ENCODE peak calls at places on chromosomes 5 and 9, in six cellular contexts. M is activated B cell treated with CpG ODN at 0.5 μM for 24 hours, I is WERI-Rb-1, K is H9, R is neural crest cell, Y is dorsolateral prefrontal cortex. C is an unnamed sample.

GRCh38 chr5:114319821-114320220 is 42.0 kb upstream of the KCNN2 start:
- DNase-seq in K (no peak), I (no peak), M (no peak), R (no peak), Y (no peak), C (no peak)

GRCh38 chr5:13477118-13477737 is 467.3 kb downstream of the DNAH5 start:
- DNase-seq in M (no peak), I (no peak), R (no peak), Y (no peak), K (no peak), C (no peak)

GRCh38 chr9:107847977-107848376 is 358.4 kb upstream of the KLF4 start:
- DNase-seq in M (no peak), K (no peak), Y (no peak), I (no peak), R (no peak), C (no peak)

GRCh38 chr9:91177661-91178280 is 183.9 kb downstream of the AUH start:
- DNase-seq in Y (no peak), R (no peak), M (no peak), K (no peak), I (no peak), C (no peak)

GRCh38 chr5:138824924-138825863 is 49.9 kb downstream of the LRRTM2 start:
- DNase-seq in I (no peak), R (no peak), K (no peak), Y (no peak), M (no peak), C (no peak)

GRCh38 chr5:173283318-173284288 is 44.6 kb downstream of the STC2 start:
- DNase-seq in I (peak), M (peak), Y (peak), K (peak), R (peak), C (peak)

GRCh38 chr9:76378367-76379073 is 15.7 kb downstream of the RFK start:
- DNase-seq in I (peak), K (no peak), R (no peak), M (no peak), Y (no peak), C (no peak)

GRCh38 chr5:22372376-22372775 is 480.8 kb downstream of the CDH12 start:
- DNase-seq in Y (peak), K (no peak), R (no peak), I (no peak), M (no peak), C (no peak)

GRCh38 chr9:84512493-84512892 is 157.0 kb upstream of the NTRK2 start:
- DNase-seq in K (no peak), M (no peak), Y (no peak), I (no peak), R (no peak), C (no peak)

GRCh38 chr5:27011274-27011673 is 27.1 kb downstream of the CDH9 start:
- DNase-seq in Y (no peak), I (no peak), M (no peak), K (no peak), R (no peak), C (no peak)

GRCh38 chr9:89278997-89279739 is 31.8 kb upstream of the CKS2 start:
- DNase-seq in K (no peak), M (no peak), Y (no peak), I (no peak), R (peak), C (peak)

GRCh38 chr5:111537153-111538024 is 25.1 kb upstream of the STARD4 start:
- DNase-seq in K (no peak), I (no peak), Y (no peak), R (no peak), M (no peak), C (no peak)

GRCh38 chr5:154308457-154309360 is 118.2 kb downstream of the GALNT10 start:
- DNase-seq in R (no peak), I (no peak), K (no peak), M (no peak), Y (no peak), C (no peak)

GRCh38 chr5:132776077-132776931 is 735 bp downstream of the SEPTIN8 start:
- DNase-seq in M (peak), K (peak), I (peak), R (peak), Y (no peak), C (peak)

GRCh38 chr9:113488490-113488889 is 25.0 kb downstream of the RGS3 start:
- DNase-seq in K (no peak), Y (no peak), I (no peak), R (no peak), M (peak), C (no peak)

GRCh38 chr5:140591747-140592372 is 27.2 kb downstream of the SLC35A4 start:
- DNase-seq in Y (no peak), R (no peak), M (no peak), I (no peak), K (no peak), C (no peak)

GRCh38 chr9:33719581-33720374 is 75.6 kb upstream of the PRSS3 start:
- DNase-seq in I (peak), M (peak), R (peak), K (peak), Y (no peak), C (peak)

GRCh38 chr9:88007291-88007650 is 32.9 kb upstream of the CDK20 start:
- DNase-seq in Y (no peak), M (no peak), I (no peak), R (no peak), K (no peak), C (no peak)

GRCh38 chr9:127214421-127215265 is 49.9 kb upstream of the GARNL3 start:
- DNase-seq in M (no peak), R (peak), Y (peak), K (peak), I (peak), C (peak)

GRCh38 chr9:19117039-19117716 is 10.1 kb downstream of the PLIN2 start:
- DNase-seq in Y (no peak), M (no peak), I (no peak), K (no peak), R (no peak), C (no peak)

GRCh38 chr5:4941957-4942830 is 197.9 kb upstream of the ADAMTS16 start:
- DNase-seq in I (peak), M (no peak), Y (no peak), K (peak), R (peak), C (peak)

GRCh38 chr5:173155912-173156311 is 11.6 kb downstream of the BNIP1 start:
- DNase-seq in R (no peak), I (no peak), K (no peak), Y (peak), M (no peak), C (no peak)

GRCh38 chr9:38619556-38620447 is 594 bp downstream of the ANKRD18A start:
- DNase-seq in R (peak), K (peak), M (no peak), Y (no peak), I (peak), C (peak)

GRCh38 chr9:36961568-36962360 is 72.3 kb downstream of the PAX5 start:
- DNase-seq in R (no peak), M (no peak), Y (no peak), K (peak), I (peak), C (peak)

GRCh38 chr9:106324596-106325280 is 538.2 kb upstream of the ZNF462 start:
- DNase-seq in I (no peak), Y (peak), K (no peak), M (no peak), R (peak), C (peak)

GRCh38 chr9:126301985-126302603 is 24.5 kb upstream of the MVB12B start:
- DNase-seq in Y (peak), M (no peak), R (peak), K (peak), I (peak), C (peak)

GRCh38 chr9:93031629-93032431 is 26.7 kb upstream of the SUSD3 start:
- DNase-seq in K (no peak), M (no peak), I (no peak), R (no peak), Y (peak), C (no peak)

GRCh38 chr9:1102010-1102712 is 52.0 kb downstream of the DMRT2 start:
- DNase-seq in M (no peak), R (no peak), Y (no peak), K (no peak), I (no peak), C (no peak)

GRCh38 chr5:137199966-137200365 is 299.2 kb downstream of the SPOCK1 start:
- DNase-seq in I (no peak), K (no peak), Y (no peak), M (no peak), R (no peak), C (no peak)

GRCh38 chr5:115262066-115262404 is 642 bp downstream of the PGGT1B start:
- DNase-seq in Y (no peak), K (no peak), R (no peak), M (no peak), I (no peak), C (no peak)

GRCh38 chr5:83082750-83083149 is 5.4 kb downstream of the XRCC4 start:
- DNase-seq in I (no peak), K (no peak), R (no peak), Y (no peak), M (no peak), C (no peak)

GRCh38 chr9:133460405-133461175 is 812 bp downstream of the CACFD1 start:
- DNase-seq in Y (peak), K (peak), R (no peak), I (peak), M (no peak), C (no peak)

GRCh38 chr5:179836225-179837019 is 15.7 kb downstream of the SQSTM1 start:
- DNase-seq in Y (no peak), R (no peak), M (no peak), K (no peak), I (no peak), C (no peak)

GRCh38 chr5:171330011-171330410 is 21.0 kb downstream of the TLX3 start:
- DNase-seq in I (no peak), Y (no peak), M (no peak), K (no peak), R (no peak), C (no peak)

GRCh38 chr5:171321447-171321846 is 12.4 kb downstream of the TLX3 start:
- DNase-seq in R (no peak), K (no peak), Y (no peak), I (no peak), M (no peak), C (no peak)

GRCh38 chr5:171322527-171322926 is 13.5 kb downstream of the TLX3 start:
- DNase-seq in Y (no peak), M (no peak), R (no peak), I (no peak), K (no peak), C (no peak)

GRCh38 chr5:171323007-171323406 is 14.0 kb downstream of the TLX3 start:
- DNase-seq in K (no peak), R (no peak), M (no peak), Y (no peak), I (no peak), C (no peak)

GRCh38 chr5:171323806-171324632 is 15.0 kb downstream of the TLX3 start:
- DNase-seq in R (no peak), Y (no peak), M (no peak), K (no peak), I (no peak), C (no peak)
- TF ChIP-seq CTCF in R (no peak), Y (no peak), M (no peak), K (peak), I (no peak), C (no peak)

GRCh38 chr5:123273984-123274383 is 149.2 kb downstream of the CEP120 start:
- DNase-seq in K (no peak), Y (no peak), M (no peak), R (no peak), I (no peak), C (no peak)
- TF ChIP-seq CTCF in K (peak), Y (no peak), M (no peak), R (peak), I (no peak), C (no peak)

GRCh38 chr9:94846739-94847138 is 120.2 kb downstream of the AOPEP start:
- DNase-seq in M (no peak), K (no peak), Y (no peak), I (no peak), R (no peak), C (no peak)
- TF ChIP-seq CTCF in M (no peak), K (no peak), Y (no peak), I (no peak), R (no peak), C (no peak)

DNA sequence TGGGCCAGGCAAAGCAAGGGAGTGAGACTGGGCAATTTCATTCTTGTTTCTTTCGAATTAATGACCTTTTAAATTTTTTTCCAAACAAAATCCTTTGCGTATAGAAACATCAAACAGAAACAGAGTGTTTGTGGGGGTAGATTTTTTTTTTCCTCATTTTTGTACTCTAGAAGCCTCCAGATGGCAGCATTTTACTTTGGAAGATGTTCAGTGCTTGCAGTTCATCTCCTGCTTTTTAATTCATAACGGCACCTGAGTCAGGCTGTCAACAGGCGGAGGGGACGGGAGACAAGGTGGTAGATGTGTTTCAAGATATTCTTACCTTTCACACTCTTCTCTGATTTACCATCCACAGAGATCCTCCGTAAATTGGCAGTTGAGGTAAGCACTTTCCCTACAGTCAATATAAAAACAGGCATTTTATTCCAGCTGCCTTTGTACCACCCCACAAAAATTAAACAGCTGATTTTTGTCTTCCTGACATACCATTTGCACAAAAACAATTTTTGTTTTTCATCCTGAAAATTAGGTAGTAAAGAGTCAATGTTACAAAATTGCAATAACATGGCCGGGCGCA is 99.5 kb upstream of the FBXL17 start:
- DNase-seq in K (peak), M (no peak), I (peak), R (no peak), Y (no peak), C (no peak)
- TF ChIP-seq CTCF in K (peak), M (no peak), I (peak), R (peak), Y (peak), C (peak)

GRCh38 chr5:1292139-1292538 is 2.7 kb downstream of the TERT start:
- DNase-seq in K (peak), Y (no peak), M (no peak), R (no peak), I (peak), C (no peak)
- TF ChIP-seq CTCF in K (no peak), Y (no peak), M (no peak), R (no peak), I (peak), C (no peak)

C was measured in nephron progenitor cell.